ENCODE peak calls at places on chromosomes 16 and 17, in four cellular contexts. One of them, this sample, is unnamed.

GRCh38 chr16:48393843-48394703 is 8.9 kb upstream of the SIAH1 start:
- DNase-seq in stimulated activated naive B cell treated with anti-CD40 and anti-IgM and Interleukin-4, amounts not matched to agents 10 μg/mL and 1 μg/mL and 100 μg/mL, for 72 hours: no peak
- DNase-seq in type B pancreatic cell: no peak
- DNase-seq in Right ventricle myocardium superior: no peak
- DNase-seq in this sample: peak; percentile 89

GRCh38 chr17:70071127-70071526 is 3.9 kb upstream of the KCNJ16 start:
- DNase-seq in stimulated activated naive B cell treated with anti-CD40 and anti-IgM and Interleukin-4, amounts not matched to agents 10 μg/mL and 1 μg/mL and 100 μg/mL, for 72 hours: no peak
- DNase-seq in Right ventricle myocardium superior: no peak
- DNase-seq in type B pancreatic cell: no peak
- DNase-seq in this sample: peak; percentile 34

GRCh38 chr16:87667946-87668345 is 65.6 kb downstream of the JPH3 start:
- DNase-seq in type B pancreatic cell: no peak
- DNase-seq in stimulated activated naive B cell treated with anti-CD40 and anti-IgM and Interleukin-4, amounts not matched to agents 10 μg/mL and 1 μg/mL and 100 μg/mL, for 72 hours: no peak
- DNase-seq in Right ventricle myocardium superior: no peak
- DNase-seq in this sample: no peak

GRCh38 chr16:88809068-88809675 is 2.6 kb downstream of the APRT start:
- DNase-seq in stimulated activated naive B cell treated with anti-CD40 and anti-IgM and Interleukin-4, amounts not matched to agents 10 μg/mL and 1 μg/mL and 100 μg/mL, for 72 hours: no peak
- DNase-seq in type B pancreatic cell: no peak
- DNase-seq in Right ventricle myocardium superior: no peak
- DNase-seq in this sample: no peak

GRCh38 chr17:61463068-61463980 is 11.1 kb downstream of the TBX4 start:
- DNase-seq in type B pancreatic cell: no peak
- DNase-seq in stimulated activated naive B cell treated with anti-CD40 and anti-IgM and Interleukin-4, amounts not matched to agents 10 μg/mL and 1 μg/mL and 100 μg/mL, for 72 hours: no peak
- DNase-seq in Right ventricle myocardium superior: peak; percentile 30
- DNase-seq in this sample: no peak

GRCh38 chr17:42249681-42250446 is 26.3 kb downstream of the STAT5B start:
- DNase-seq in stimulated activated naive B cell treated with anti-CD40 and anti-IgM and Interleukin-4, amounts not matched to agents 10 μg/mL and 1 μg/mL and 100 μg/mL, for 72 hours: no peak
- DNase-seq in Right ventricle myocardium superior: no peak
- DNase-seq in type B pancreatic cell: no peak
- DNase-seq in this sample: no peak

GRCh38 chr17:61967729-61968128 is 39.9 kb upstream of the INTS2 start:
- DNase-seq in Right ventricle myocardium superior: no peak
- DNase-seq in type B pancreatic cell: no peak
- DNase-seq in stimulated activated naive B cell treated with anti-CD40 and anti-IgM and Interleukin-4, amounts not matched to agents 10 μg/mL and 1 μg/mL and 100 μg/mL, for 72 hours: no peak
- DNase-seq in this sample: peak; percentile 18

GRCh38 chr16:68236804-68237242 is 896 bp upstream of the ESRP2 start:
- DNase-seq in Right ventricle myocardium superior: no peak
- DNase-seq in type B pancreatic cell: no peak
- DNase-seq in stimulated activated naive B cell treated with anti-CD40 and anti-IgM and Interleukin-4, amounts not matched to agents 10 μg/mL and 1 μg/mL and 100 μg/mL, for 72 hours: no peak
- DNase-seq in this sample: no peak

GRCh38 chr17:57832711-57833596 is 16.9 kb downstream of the MRPS23 start:
- DNase-seq in type B pancreatic cell: no peak
- DNase-seq in Right ventricle myocardium superior: peak; percentile 69
- DNase-seq in stimulated activated naive B cell treated with anti-CD40 and anti-IgM and Interleukin-4, amounts not matched to agents 10 μg/mL and 1 μg/mL and 100 μg/mL, for 72 hours: peak; percentile 44
- DNase-seq in this sample: peak; percentile 76

GRCh38 chr16:57618306-57619132 is 9.9 kb upstream of the ADGRG1 start:
- DNase-seq in stimulated activated naive B cell treated with anti-CD40 and anti-IgM and Interleukin-4, amounts not matched to agents 10 μg/mL and 1 μg/mL and 100 μg/mL, for 72 hours: no peak
- DNase-seq in Right ventricle myocardium superior: peak; percentile 43
- DNase-seq in type B pancreatic cell: no peak
- DNase-seq in this sample: no peak

GRCh38 chr16:72467157-72467759 is 295.3 kb upstream of the PMFBP1 start:
- DNase-seq in stimulated activated naive B cell treated with anti-CD40 and anti-IgM and Interleukin-4, amounts not matched to agents 10 μg/mL and 1 μg/mL and 100 μg/mL, for 72 hours: peak; percentile 9
- DNase-seq in Right ventricle myocardium superior: no peak
- DNase-seq in type B pancreatic cell: no peak
- DNase-seq in this sample: peak; percentile 68

GRCh38 chr16:1781758-1782407 is 488 bp downstream of the SPSB3 start:
- DNase-seq in type B pancreatic cell: no peak
- DNase-seq in stimulated activated naive B cell treated with anti-CD40 and anti-IgM and Interleukin-4, amounts not matched to agents 10 μg/mL and 1 μg/mL and 100 μg/mL, for 72 hours: no peak
- DNase-seq in Right ventricle myocardium superior: peak; percentile 50
- DNase-seq in this sample: peak; percentile 48

GRCh38 chr17:13403982-13404931 is 197.5 kb downstream of the HS3ST3A1 start:
- DNase-seq in type B pancreatic cell: no peak
- DNase-seq in stimulated activated naive B cell treated with anti-CD40 and anti-IgM and Interleukin-4, amounts not matched to agents 10 μg/mL and 1 μg/mL and 100 μg/mL, for 72 hours: no peak
- DNase-seq in Right ventricle myocardium superior: no peak
- DNase-seq in this sample: no peak

GRCh38 chr16:3235856-3236669 is 1.1 kb upstream of the ZNF200 start:
- DNase-seq in Right ventricle myocardium superior: peak; percentile 54
- DNase-seq in stimulated activated naive B cell treated with anti-CD40 and anti-IgM and Interleukin-4, amounts not matched to agents 10 μg/mL and 1 μg/mL and 100 μg/mL, for 72 hours: no peak
- DNase-seq in type B pancreatic cell: no peak
- DNase-seq in this sample: no peak

GRCh38 chr16:4098496-4098895 is 17.7 kb downstream of the ADCY9 start:
- DNase-seq in Right ventricle myocardium superior: no peak
- DNase-seq in stimulated activated naive B cell treated with anti-CD40 and anti-IgM and Interleukin-4, amounts not matched to agents 10 μg/mL and 1 μg/mL and 100 μg/mL, for 72 hours: no peak
- DNase-seq in type B pancreatic cell: no peak
- DNase-seq in this sample: no peak

GRCh38 chr17:57457188-57457587 is 200.9 kb downstream of the MSI2 start:
- DNase-seq in Right ventricle myocardium superior: no peak
- DNase-seq in stimulated activated naive B cell treated with anti-CD40 and anti-IgM and Interleukin-4, amounts not matched to agents 10 μg/mL and 1 μg/mL and 100 μg/mL, for 72 hours: no peak
- DNase-seq in type B pancreatic cell: no peak
- DNase-seq in this sample: no peak

GRCh38 chr16:976389-976931 is 5.1 kb upstream of the SOX8 start:
- DNase-seq in stimulated activated naive B cell treated with anti-CD40 and anti-IgM and Interleukin-4, amounts not matched to agents 10 μg/mL and 1 μg/mL and 100 μg/mL, for 72 hours: no peak
- DNase-seq in Right ventricle myocardium superior: no peak
- DNase-seq in type B pancreatic cell: no peak
- DNase-seq in this sample: no peak

GRCh38 chr17:47949197-47949759 is 7.9 kb downstream of the PNPO start:
- DNase-seq in stimulated activated naive B cell treated with anti-CD40 and anti-IgM and Interleukin-4, amounts not matched to agents 10 μg/mL and 1 μg/mL and 100 μg/mL, for 72 hours: peak; percentile 62
- DNase-seq in Right ventricle myocardium superior: peak; percentile 94
- DNase-seq in type B pancreatic cell: peak; percentile 94
- DNase-seq in this sample: peak; percentile 79

GRCh38 chr17:57275365-57275764 is 19.0 kb downstream of the MSI2 start:
- DNase-seq in Right ventricle myocardium superior: no peak
- DNase-seq in type B pancreatic cell: no peak
- DNase-seq in stimulated activated naive B cell treated with anti-CD40 and anti-IgM and Interleukin-4, amounts not matched to agents 10 μg/mL and 1 μg/mL and 100 μg/mL, for 72 hours: no peak
- DNase-seq in this sample: no peak

GRCh38 chr17:9982159-9982558 is 77.1 kb upstream of the RCVRN start:
- DNase-seq in type B pancreatic cell: no peak
- DNase-seq in Right ventricle myocardium superior: no peak
- DNase-seq in stimulated activated naive B cell treated with anti-CD40 and anti-IgM and Interleukin-4, amounts not matched to agents 10 μg/mL and 1 μg/mL and 100 μg/mL, for 72 hours: no peak
- DNase-seq in this sample: no peak

GRCh38 chr16:76428858-76429257 is 151.7 kb downstream of the CNTNAP4 start:
- DNase-seq in Right ventricle myocardium superior: no peak
- DNase-seq in stimulated activated naive B cell treated with anti-CD40 and anti-IgM and Interleukin-4, amounts not matched to agents 10 μg/mL and 1 μg/mL and 100 μg/mL, for 72 hours: no peak
- DNase-seq in type B pancreatic cell: no peak
- DNase-seq in this sample: no peak

GRCh38 chr16:55570159-55570558 is 3.7 kb downstream of the CAPNS2 start:
- DNase-seq in Right ventricle myocardium superior: no peak
- DNase-seq in stimulated activated naive B cell treated with anti-CD40 and anti-IgM and Interleukin-4, amounts not matched to agents 10 μg/mL and 1 μg/mL and 100 μg/mL, for 72 hours: no peak
- DNase-seq in type B pancreatic cell: no peak
- DNase-seq in this sample: no peak

GRCh38 chr16:49556252-49557069 is 182.9 kb downstream of the C16orf78 start:
- DNase-seq in stimulated activated naive B cell treated with anti-CD40 and anti-IgM and Interleukin-4, amounts not matched to agents 10 μg/mL and 1 μg/mL and 100 μg/mL, for 72 hours: no peak
- DNase-seq in type B pancreatic cell: no peak
- DNase-seq in Right ventricle myocardium superior: no peak
- DNase-seq in this sample: peak; percentile 57

GRCh38 chr17:40313660-40314556 is 4.9 kb downstream of the RARA start:
- DNase-seq in type B pancreatic cell: no peak
- DNase-seq in Right ventricle myocardium superior: no peak
- DNase-seq in stimulated activated naive B cell treated with anti-CD40 and anti-IgM and Interleukin-4, amounts not matched to agents 10 μg/mL and 1 μg/mL and 100 μg/mL, for 72 hours: no peak
- DNase-seq in this sample: no peak

GRCh38 chr17:55735784-55736405 is 13.2 kb upstream of the TMEM100 start:
- DNase-seq in Right ventricle myocardium superior: no peak
- DNase-seq in stimulated activated naive B cell treated with anti-CD40 and anti-IgM and Interleukin-4, amounts not matched to agents 10 μg/mL and 1 μg/mL and 100 μg/mL, for 72 hours: peak; percentile 4
- DNase-seq in type B pancreatic cell: no peak
- DNase-seq in this sample: peak; percentile 71

GRCh38 chr16:10069374-10069773 is 112.9 kb downstream of the GRIN2A start:
- DNase-seq in type B pancreatic cell: no peak
- DNase-seq in Right ventricle myocardium superior: peak; percentile 67
- DNase-seq in stimulated activated naive B cell treated with anti-CD40 and anti-IgM and Interleukin-4, amounts not matched to agents 10 μg/mL and 1 μg/mL and 100 μg/mL, for 72 hours: no peak
- DNase-seq in this sample: no peak

GRCh38 chr17:31068291-31068690 is 26.5 kb upstream of the NF1 start:
- DNase-seq in Right ventricle myocardium superior: peak; percentile 55
- DNase-seq in type B pancreatic cell: no peak
- DNase-seq in stimulated activated naive B cell treated with anti-CD40 and anti-IgM and Interleukin-4, amounts not matched to agents 10 μg/mL and 1 μg/mL and 100 μg/mL, for 72 hours: peak; percentile 9
- DNase-seq in this sample: peak; percentile 51

GRCh38 chr16:22734313-22734869 is 79.6 kb upstream of the HS3ST2 start:
- DNase-seq in Right ventricle myocardium superior: no peak
- DNase-seq in type B pancreatic cell: no peak
- DNase-seq in stimulated activated naive B cell treated with anti-CD40 and anti-IgM and Interleukin-4, amounts not matched to agents 10 μg/mL and 1 μg/mL and 100 μg/mL, for 72 hours: no peak
- DNase-seq in this sample: no peak